ENCODE peak calls at places on chromosomes 12 and 14, in eight cellular contexts. Q, F, H, W, E, J, N and I are unnamed samples.

GRCh38 chr12:72077111-72077820 is 138.6 kb downstream of the TPH2 start:
- DNase-seq in E (no peak), J (no peak), N (no peak), F (no peak), Q (no peak), W (no peak), H (no peak), I (no peak)

GRCh38 chr14:91609183-91609582 is 99.1 kb upstream of the PPP4R3A start:
- DNase-seq in H (no peak), N (no peak), J (no peak), W (no peak), Q (no peak), F (no peak), E (no peak), I (no peak)

GRCh38 chr14:62778310-62778709 is 266.9 kb downstream of the KCNH5 start:
- DNase-seq in E (no peak), H (no peak), J (no peak), F (no peak), W (no peak), N (no peak), Q (no peak), I (no peak)

GRCh38 chr12:108190529-108190928 is 61.4 kb downstream of the WSCD2 start:
- DNase-seq in H (no peak), Q (no peak), E (peak), F (no peak), J (no peak), N (no peak), W (no peak), I (no peak)

GRCh38 chr12:26112703-26113147 is 12.1 kb downstream of the BHLHE41 start:
- DNase-seq in E (no peak), W (no peak), H (no peak), N (no peak), Q (no peak), J (no peak), F (no peak), I (no peak)

GRCh38 chr12:52871291-52871961 is 22.6 kb upstream of the KRT78 start:
- DNase-seq in N (no peak), J (no peak), Q (peak), E (no peak), F (no peak), H (no peak), W (no peak), I (no peak)

GRCh38 chr12:7588703-7589329 is 76.9 kb downstream of the APOBEC1 start:
- DNase-seq in Q (peak), H (peak), E (no peak), N (no peak), J (peak), F (peak), W (peak), I (peak)

GRCh38 chr12:100789146-100789545 is 5.4 kb upstream of the ANO4 start:
- DNase-seq in Q (peak), W (no peak), J (no peak), H (no peak), E (no peak), N (no peak), F (no peak), I (no peak)

GRCh38 chr12:98870521-98870920 is 225.4 kb downstream of the APAF1 start:
- DNase-seq in N (no peak), E (no peak), J (no peak), H (no peak), F (no peak), W (no peak), Q (no peak), I (no peak)

GRCh38 chr12:96534339-96534738 is 45.0 kb downstream of the CFAP54 start:
- DNase-seq in J (no peak), H (no peak), N (no peak), W (no peak), F (no peak), Q (no peak), E (no peak), I (no peak)

GRCh38 chr12:55996715-55997534 is at the start of gene SUOX:
- DNase-seq in F (peak), N (peak), Q (peak), W (peak), H (peak), J (no peak), E (peak), I (peak)

GRCh38 chr14:84064296-84064695 is 1465.6 kb upstream of the FLRT2 start:
- DNase-seq in N (no peak), Q (no peak), F (no peak), W (no peak), E (no peak), J (no peak), H (no peak), I (no peak)

GRCh38 chr14:74655597-74656389 is 43.8 kb upstream of the LTBP2 start:
- DNase-seq in N (no peak), H (no peak), J (no peak), F (no peak), E (no peak), Q (peak), W (no peak), I (no peak)

GRCh38 chr14:63896278-63896720 is 43.5 kb downstream of the SYNE2 start:
- DNase-seq in F (no peak), H (peak), J (no peak), E (peak), W (peak), Q (peak), N (peak), I (no peak)

GRCh38 chr12:104501115-104501514 is 44.4 kb downstream of the CHST11 start:
- DNase-seq in H (peak), E (no peak), W (no peak), F (no peak), N (no peak), Q (no peak), J (no peak), I (no peak)

GRCh38 chr14:70333289-70333688 is 26.2 kb downstream of the COX16 start:
- DNase-seq in J (no peak), H (no peak), E (no peak), N (no peak), F (no peak), Q (no peak), W (no peak), I (no peak)

GRCh38 chr14:58746261-58746660 is 108.5 kb downstream of the DACT1 start:
- DNase-seq in W (no peak), E (no peak), N (no peak), Q (peak), H (no peak), F (no peak), J (no peak), I (no peak)

GRCh38 chr14:63800651-63801385 is 52.0 kb upstream of the SYNE2 start:
- DNase-seq in W (no peak), F (no peak), N (no peak), E (no peak), H (no peak), Q (no peak), J (no peak), I (no peak)

GRCh38 chr14:31988237-31988636 is 88.9 kb upstream of the ARHGAP5 start:
- DNase-seq in E (no peak), F (no peak), Q (no peak), W (no peak), N (no peak), H (no peak), J (no peak), I (no peak)

GRCh38 chr14:73403181-73403752 is 55.1 kb downstream of the NUMB start:
- DNase-seq in H (no peak), N (no peak), J (no peak), E (no peak), W (no peak), Q (no peak), F (no peak), I (no peak)

GRCh38 chr12:62703011-62703380 is 232.0 kb downstream of the PPM1H start:
- DNase-seq in Q (peak), E (no peak), F (no peak), N (no peak), W (no peak), J (no peak), H (no peak), I (no peak)

GRCh38 chr12:93803408-93803807 is 126.2 kb downstream of the CRADD start:
- DNase-seq in E (no peak), J (no peak), Q (peak), N (peak), F (no peak), H (no peak), W (no peak), I (no peak)

GRCh38 chr14:78448483-78449094 is 278.4 kb downstream of the NRXN3 start:
- DNase-seq in N (no peak), J (no peak), E (no peak), W (peak), Q (peak), F (peak), H (peak), I (peak)

GRCh38 chr12:124829708-124830304 is 33.9 kb downstream of the SCARB1 start:
- DNase-seq in E (no peak), Q (no peak), N (no peak), F (no peak), J (no peak), W (no peak), H (no peak), I (no peak)

GRCh38 chr12:122895757-122896636 is at the start of gene VPS37B:
- DNase-seq in N (peak), W (peak), F (peak), H (peak), Q (peak), E (peak), J (peak), I (no peak)

GRCh38 chr12:26032719-26033241 is 74.3 kb downstream of the RASSF8 start:
- DNase-seq in J (no peak), Q (peak), N (no peak), F (peak), W (no peak), H (no peak), E (no peak), I (no peak)

GRCh38 chr12:15966426-15966825 is 55.3 kb downstream of the DERA start:
- DNase-seq in F (no peak), N (no peak), Q (peak), H (no peak), W (no peak), E (no peak), J (no peak), I (no peak)

GRCh38 chr12:112427760-112428159 is 9.0 kb downstream of the PTPN11 start:
- DNase-seq in H (no peak), N (no peak), F (no peak), E (no peak), J (no peak), Q (no peak), W (no peak), I (no peak)

GRCh38 chr12:106861984-106862894 is 87.8 kb downstream of the RIC8B start:
- DNase-seq in Q (peak), J (no peak), H (no peak), F (no peak), N (no peak), W (no peak), E (no peak), I (no peak)

GRCh38 chr14:103859416-103860202 is 12.2 kb upstream of the PPP1R13B start:
- DNase-seq in Q (no peak), E (no peak), F (no peak), W (no peak), N (no peak), J (no peak), H (no peak), I (no peak)

GRCh38 chr12:115323223-115323905 is 639.4 kb upstream of the TBX3 start:
- DNase-seq in N (no peak), J (no peak), H (no peak), W (no peak), E (no peak), Q (peak), F (peak), I (no peak)

GRCh38 chr14:90446405-90446804 is 49.6 kb downstream of the CALM1 start:
- DNase-seq in Q (no peak), H (no peak), J (no peak), N (no peak), W (no peak), F (no peak), E (no peak), I (no peak)

GRCh38 chr12:68871899-68872298 is 61.1 kb downstream of the CPM start:
- DNase-seq in N (no peak), Q (peak), J (no peak), E (no peak), W (no peak), H (no peak), F (no peak), I (peak)

GRCh38 chr12:111777345-111778045 is 10.8 kb downstream of the ALDH2 start:
- DNase-seq in F (no peak), Q (no peak), E (peak), J (no peak), H (peak), W (peak), N (no peak), I (no peak)

DNA sequence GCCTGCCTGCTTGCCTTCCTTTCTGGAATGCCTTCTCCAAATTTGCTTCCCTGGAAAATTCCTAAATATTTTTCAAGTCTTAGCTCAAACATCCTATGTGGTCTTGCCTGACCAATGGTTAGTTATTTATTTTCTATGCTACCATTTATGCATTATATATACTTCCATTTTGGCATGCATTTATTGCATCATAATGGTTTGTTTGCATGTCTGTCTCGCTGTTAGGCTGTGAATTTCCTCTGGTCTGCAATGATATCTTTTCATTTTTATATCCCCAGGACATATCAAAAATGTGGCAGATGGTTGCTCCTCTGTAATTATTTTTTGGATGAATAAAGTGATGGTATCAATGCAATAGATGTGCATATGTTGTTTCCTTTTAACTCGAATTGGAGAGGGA is 30.5 kb downstream of the ATL1 start:
- DNase-seq in N (no peak), J (no peak), Q (no peak), W (no peak), F (no peak), H (no peak), E (no peak), I (no peak)
- H3K4me3 ChIP-seq in N (no peak), J (no peak), Q (no peak), W (no peak), F (no peak), H (no peak), E (no peak), I (no peak)

DNA sequence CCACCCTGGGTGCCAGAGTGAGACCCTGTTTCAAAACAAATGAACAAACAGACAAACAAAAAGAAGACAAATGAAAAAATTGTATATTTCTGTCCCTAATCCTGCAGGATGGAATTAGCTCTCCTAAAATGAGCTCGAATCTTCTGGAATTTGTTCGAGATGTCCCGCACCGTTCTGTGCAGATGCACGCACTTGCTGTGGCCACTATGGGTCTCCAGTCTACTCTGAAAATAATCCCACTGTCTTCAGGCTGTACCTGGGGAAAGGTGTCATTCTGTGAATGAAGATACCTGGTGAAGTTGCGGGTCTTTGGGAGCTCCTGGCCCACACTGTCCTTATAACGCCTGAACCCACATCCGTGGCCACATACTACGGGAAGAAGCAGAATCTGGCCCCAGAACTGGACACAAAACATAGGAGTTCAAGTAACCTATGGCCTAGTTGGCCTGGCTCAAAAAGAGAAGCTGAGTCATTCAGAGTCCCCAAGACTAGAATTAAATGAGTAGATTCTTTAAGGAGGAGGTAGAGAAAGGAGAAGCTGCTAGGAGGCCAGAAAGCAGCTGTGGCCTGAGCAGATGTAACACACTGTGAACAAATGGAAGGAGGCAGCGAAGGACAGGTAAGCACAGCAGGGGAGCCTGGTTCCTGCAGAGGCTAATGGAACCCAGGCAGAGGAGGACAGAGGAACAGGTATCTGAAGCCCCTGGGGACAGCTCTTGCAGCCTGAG is 108.6 kb downstream of the FOXN3 start:
- DNase-seq in Q (no peak), F (no peak), W (no peak), N (no peak), E (no peak), H (peak), J (no peak), I (no peak)
- TF ChIP-seq CTCF in Q (no peak), F (no peak), W (no peak), N (no peak), E (no peak), H (no peak), J (no peak), I (peak)

GRCh38 chr12:4909397-4909733 is 340 bp upstream of the KCNA1 start:
- DNase-seq in W (no peak), N (no peak), Q (no peak), J (no peak), F (no peak), H (no peak), E (no peak), I (no peak)
- H3K4me3 ChIP-seq in W (no peak), N (peak), Q (no peak), J (peak), F (no peak), H (peak), E (peak), I (no peak)

GRCh38 chr12:121712462-121713256 is at the start of gene TMEM120B:
- DNase-seq in H (peak), J (peak), F (no peak), W (peak), N (peak), E (peak), Q (peak), I (no peak)
- TF ChIP-seq CTCF in H (no peak), J (no peak), F (no peak), W (no peak), N (no peak), E (no peak), Q (peak), I (peak)

GRCh38 chr12:92141585-92142244 is 3.9 kb downstream of the BTG1 start:
- DNase-seq in N (no peak), J (no peak), W (no peak), Q (no peak), E (no peak), H (no peak), F (no peak), I (no peak)

GRCh38 chr12:92138144-92138543 is 7.5 kb downstream of the BTG1 start:
- DNase-seq in W (no peak), H (no peak), E (no peak), Q (no peak), N (no peak), J (no peak), F (no peak), I (no peak)

GRCh38 chr12:92140919-92141536 is 4.6 kb downstream of the BTG1 start:
- DNase-seq in Q (no peak), F (no peak), W (no peak), N (no peak), J (no peak), E (no peak), H (no peak), I (no peak)

GRCh38 chr12:92138626-92139025 is 7.0 kb downstream of the BTG1 start:
- DNase-seq in J (no peak), W (no peak), F (no peak), N (no peak), E (no peak), H (no peak), Q (no peak), I (no peak)

DNA sequence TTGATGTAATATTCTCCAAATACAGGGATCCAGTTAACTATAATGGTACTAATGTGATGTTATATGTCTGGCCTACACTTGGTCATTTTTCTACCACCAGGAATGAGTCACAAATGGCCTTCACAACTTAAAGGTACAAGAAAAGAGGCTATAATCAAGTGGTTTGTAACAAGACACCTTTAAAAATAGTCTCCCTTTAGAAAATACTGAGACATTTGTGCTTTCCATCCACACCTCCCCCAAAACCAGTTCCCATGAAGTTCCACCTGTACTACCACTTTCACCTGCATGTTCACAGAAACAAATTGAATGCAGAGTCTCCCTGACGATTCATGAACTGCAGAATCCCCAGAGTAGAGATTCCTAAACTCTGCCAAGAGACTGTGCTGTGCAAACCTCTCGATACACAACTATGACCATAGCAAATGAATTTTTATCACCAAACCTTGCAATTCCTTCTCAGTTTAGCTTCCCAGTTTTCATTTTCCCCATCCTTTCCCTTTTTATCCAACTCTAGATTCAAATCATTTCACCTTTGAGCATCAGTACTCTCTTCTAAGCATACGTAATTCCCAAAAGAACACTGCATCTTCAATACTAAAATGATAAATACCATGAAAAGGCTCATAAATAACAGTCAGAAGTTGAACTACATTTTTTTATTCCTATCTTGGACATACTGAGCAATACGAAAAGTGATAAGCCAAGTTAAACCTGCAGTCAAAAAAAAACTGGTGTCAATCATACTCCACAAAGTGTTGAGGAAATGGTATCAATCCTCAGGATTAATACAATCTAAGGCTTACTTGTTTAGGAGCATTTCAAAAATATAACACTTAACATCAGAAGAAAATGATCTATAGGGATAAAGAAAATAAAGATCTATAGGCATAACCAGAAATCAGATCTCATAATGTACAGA is 5.8 kb downstream of the BTG1 start:
- DNase-seq in F (no peak), E (no peak), Q (peak), H (no peak), J (no peak), W (no peak), N (no peak), I (no peak)
- H3K4me3 ChIP-seq in F (peak), E (peak), Q (peak), H (peak), J (peak), W (peak), N (peak), I (peak)

GRCh38 chr14:100135784-100136183 is 23.7 kb downstream of the DEGS2 start:
- DNase-seq in N (no peak), F (no peak), Q (no peak), H (no peak), J (no peak), W (no peak), E (no peak), I (no peak)
- TF ChIP-seq CTCF in N (no peak), F (no peak), Q (no peak), H (no peak), J (no peak), W (no peak), E (no peak), I (no peak)

GRCh38 chr12:24561411-24561871 is 387.5 kb downstream of the BCAT1 start:
- DNase-seq in W (no peak), N (no peak), J (no peak), F (no peak), H (no peak), Q (peak), E (peak), I (no peak)

GRCh38 chr12:24560867-24561266 is 388.0 kb downstream of the BCAT1 start:
- DNase-seq in E (no peak), J (no peak), W (no peak), Q (peak), N (no peak), F (no peak), H (no peak), I (no peak)

GRCh38 chr12:24557738-24558137 is 391.2 kb downstream of the BCAT1 start:
- DNase-seq in Q (no peak), W (no peak), E (no peak), F (no peak), J (no peak), H (no peak), N (no peak), I (no peak)

GRCh38 chr12:24561882-24562760 is 386.8 kb downstream of the BCAT1 start:
- DNase-seq in Q (peak), J (no peak), E (peak), N (peak), H (peak), F (no peak), W (peak), I (no peak)

DNA sequence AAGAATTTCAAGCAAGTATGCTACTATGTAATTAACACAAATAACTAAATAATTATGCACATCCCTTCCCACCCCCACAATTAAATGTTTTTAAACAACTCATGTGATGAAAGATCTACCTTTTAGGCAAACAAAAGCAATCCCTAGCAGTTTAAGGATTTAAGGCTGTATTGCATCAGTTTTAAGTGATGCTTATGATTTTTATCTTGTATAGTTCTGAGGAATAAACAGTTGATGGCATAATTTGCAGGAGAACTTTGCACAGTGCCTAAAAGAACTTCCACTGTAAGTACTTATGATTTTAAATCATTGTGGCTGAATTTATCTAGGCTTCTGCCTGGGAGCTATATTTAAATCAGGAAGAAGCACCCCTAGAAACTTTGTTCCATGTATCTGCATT is 388.7 kb downstream of the BCAT1 start:
- DNase-seq in Q (peak), N (no peak), E (no peak), H (no peak), W (no peak), F (no peak), J (no peak), I (no peak)
- H3K4me3 ChIP-seq in Q (no peak), N (no peak), E (no peak), H (no peak), W (no peak), F (no peak), J (no peak), I (no peak)